ENCODE peak calls at places on chromosomes 7 and 10, in six cellular contexts. I, H, J, G, L and F are unnamed samples.

GRCh38 chr7:2873146-2873545 is 29.0 kb upstream of the GNA12 start:
- DNase-seq in G (peak; percentile 61), I (no peak), L (no peak), J (no peak), H (no peak), F (no peak)

GRCh38 chr7:112981966-112982365 is 104.7 kb downstream of the GPR85 start:
- DNase-seq in J (no peak), H (no peak), G (no peak), L (no peak), I (no peak), F (no peak)

GRCh38 chr7:151754142-151754590 is 122.7 kb downstream of the PRKAG2 start:
- DNase-seq in J (peak; percentile 93), H (peak; percentile 97), G (no peak), L (peak; percentile 96), I (peak; percentile 92), F (peak; percentile 97)

GRCh38 chr7:35261041-35261440 is 7.1 kb upstream of the TBX20 start:
- DNase-seq in L (no peak), I (no peak), H (no peak), J (no peak), G (no peak), F (no peak)

GRCh38 chr10:124589491-124590006 is 127.9 kb downstream of the LHPP start:
- DNase-seq in L (no peak), H (no peak), I (peak; percentile 12), G (no peak), J (no peak), F (no peak)

GRCh38 chr7:148286150-148286549 is 304.4 kb upstream of the C7orf33 start:
- DNase-seq in J (no peak), I (peak; percentile 29), L (no peak), H (peak; percentile 20), G (no peak), F (peak; percentile 21)

GRCh38 chr7:149209518-149210269 is 14.3 kb downstream of the ZNF282 start:
- DNase-seq in L (no peak), I (peak; percentile 70), J (peak; percentile 40), H (peak; percentile 74), G (peak; percentile 22), F (peak; percentile 96)

GRCh38 chr10:13877154-13877909 is 290.6 kb downstream of the PRPF18 start:
- DNase-seq in J (no peak), I (no peak), H (no peak), L (no peak), G (no peak), F (no peak)

GRCh38 chr7:123692471-123692877 is 36.8 kb downstream of the LMOD2 start:
- DNase-seq in G (no peak), L (no peak), I (no peak), H (no peak), J (no peak), F (no peak)

GRCh38 chr7:756928-757560 is 30.0 kb upstream of the PRKAR1B start:
- DNase-seq in I (no peak), L (no peak), G (no peak), H (no peak), J (no peak), F (no peak)

GRCh38 chr10:33402748-33403147 is 68.3 kb upstream of the NRP1 start:
- DNase-seq in I (no peak), L (no peak), G (peak; percentile 74), H (no peak), J (no peak), F (no peak)

GRCh38 chr10:71959526-71959925 is 4.7 kb upstream of the CHST3 start:
- DNase-seq in L (no peak), J (no peak), I (no peak), H (no peak), G (no peak), F (no peak)

GRCh38 chr10:131736321-131736980 is 164.4 kb upstream of the PPP2R2D start:
- DNase-seq in H (no peak), I (no peak), L (no peak), G (no peak), J (no peak), F (no peak)

GRCh38 chr10:14653271-14654161 is 121.2 kb downstream of the FAM107B start:
- DNase-seq in J (no peak), G (no peak), L (peak; percentile 79), I (peak; percentile 74), H (peak; percentile 96), F (peak; percentile 66)

GRCh38 chr10:7606977-7607404 is 59.8 kb downstream of the ITIH5 start:
- DNase-seq in I (no peak), G (no peak), J (no peak), H (no peak), L (no peak), F (no peak)

GRCh38 chr7:35761882-35762720 is 38.8 kb upstream of the SEPTIN7 start:
- DNase-seq in J (no peak), H (no peak), L (no peak), I (no peak), G (no peak), F (no peak)

GRCh38 chr7:154879629-154880028 is 123.3 kb downstream of the PAXIP1 start:
- DNase-seq in L (no peak), J (no peak), G (peak; percentile 35), H (no peak), I (no peak), F (no peak)

GRCh38 chr7:91557789-91558396 is 293.7 kb downstream of the FZD1 start:
- DNase-seq in J (peak; percentile 78), G (no peak), I (no peak), L (no peak), H (peak; percentile 92), F (peak; percentile 78)

GRCh38 chr10:16867556-16867955 is 50.3 kb upstream of the RSU1 start:
- DNase-seq in G (no peak), I (no peak), L (no peak), J (peak; percentile 19), H (no peak), F (peak; percentile 65)

GRCh38 chr7:49670991-49671390 is 102.4 kb upstream of the VWC2 start:
- DNase-seq in I (no peak), G (no peak), L (no peak), J (no peak), H (peak; percentile 40), F (no peak)

GRCh38 chr10:72904806-72905205 is 11.3 kb downstream of the OIT3 start:
- DNase-seq in H (no peak), L (no peak), J (no peak), G (no peak), I (no peak), F (no peak)

GRCh38 chr7:73698410-73698809 is 15.0 kb downstream of the BUD23 start:
- DNase-seq in J (no peak), L (no peak), I (no peak), H (no peak), G (no peak), F (no peak)

GRCh38 chr10:130441041-130441440 is 304.9 kb downstream of the GLRX3 start:
- DNase-seq in H (no peak), I (no peak), L (no peak), J (no peak), G (no peak), F (no peak)

GRCh38 chr7:33040803-33041516 is 21.6 kb downstream of the NT5C3A start:
- DNase-seq in H (peak; percentile 68), I (peak; percentile 77), G (no peak), J (no peak), L (no peak), F (no peak)

GRCh38 chr10:85995791-85996190 is 370.8 kb downstream of the GRID1 start:
- DNase-seq in G (no peak), H (peak; percentile 42), J (peak; percentile 29), I (peak; percentile 12), L (no peak), F (peak; percentile 20)

GRCh38 chr10:1270906-1271305 is 214.7 kb downstream of the WDR37 start:
- DNase-seq in G (no peak), L (no peak), I (no peak), H (no peak), J (no peak), F (no peak)

GRCh38 chr10:33152146-33152545 is 182.3 kb downstream of the NRP1 start:
- DNase-seq in H (no peak), G (no peak), L (no peak), I (no peak), J (no peak), F (no peak)

GRCh38 chr10:132142396-132143161 is 44.2 kb upstream of the DPYSL4 start:
- DNase-seq in J (no peak), L (no peak), I (peak; percentile 61), G (no peak), H (peak; percentile 33), F (peak; percentile 12)

GRCh38 chr7:141649865-141650499 is 52.0 kb downstream of the DENND11 start:
- DNase-seq in G (peak; percentile 32), H (peak; percentile 80), J (peak; percentile 45), L (peak; percentile 67), I (peak; percentile 58), F (peak; percentile 97)

GRCh38 chr7:6530626-6531491 is 20.4 kb downstream of the GRID2IP start:
- DNase-seq in J (no peak), H (no peak), L (no peak), G (no peak), I (no peak), F (no peak)

GRCh38 chr10:96488161-96488935 is 25.4 kb downstream of the TLL2 start:
- DNase-seq in L (no peak), H (no peak), G (no peak), I (no peak), J (no peak), F (no peak)

GRCh38 chr7:158707610-158708009 is 3.0 kb upstream of the NCAPG2 start:
- DNase-seq in G (no peak), I (no peak), J (no peak), L (no peak), H (peak; percentile 33), F (no peak)

GRCh38 chr10:27947513-27947912 is 51.4 kb downstream of the ODAD2 start:
- DNase-seq in L (no peak), G (no peak), H (no peak), I (no peak), J (no peak), F (no peak)

GRCh38 chr10:86665868-86666267 is 2.4 kb upstream of the LDB3 start:
- DNase-seq in G (no peak), L (no peak), J (no peak), H (no peak), I (no peak), F (no peak)

GRCh38 chr10:132886211-132887099 is 55.9 kb downstream of the CFAP46 start:
- DNase-seq in L (no peak), I (peak; percentile 33), H (peak; percentile 67), J (no peak), G (no peak), F (no peak)

GRCh38 chr7:131284702-131285419 is 42.8 kb upstream of the MKLN1 start:
- DNase-seq in L (no peak), H (no peak), I (no peak), G (no peak), J (no peak), F (no peak)

GRCh38 chr7:105353752-105354328 is 34.9 kb downstream of the SRPK2 start:
- DNase-seq in I (no peak), J (no peak), L (no peak), H (no peak), G (no peak), F (no peak)